ENCODE peak calls at places on chromosomes 12 and 14, in seven cellular contexts. E, T, M, Q, L, J and R are unnamed samples.

GRCh38 chr12:5033883-5034282 is 9.8 kb upstream of the KCNA5 start:
- DNase-seq in E (no peak), T (no peak), M (no peak), Q (no peak), L (no peak), J (no peak), R (no peak)

GRCh38 chr14:42980419-42980818 is 1373.7 kb downstream of the LRFN5 start:
- DNase-seq in E (no peak), T (no peak), M (no peak), Q (no peak), L (no peak), J (no peak), R (no peak)

GRCh38 chr14:73264896-73265720 is 27.8 kb downstream of the PAPLN start:
- DNase-seq in E (no peak), T (no peak), M (no peak), Q (no peak), L (peak; percentile 15), J (no peak), R (no peak)

GRCh38 chr14:28707814-28708213 is 58.8 kb upstream of the FOXG1 start:
- DNase-seq in E (no peak), T (peak; percentile 78), M (no peak), Q (no peak), L (no peak), J (no peak), R (no peak)

GRCh38 chr12:57522887-57523705 is 472 bp downstream of the MBD6 start:
- DNase-seq in E (peak; percentile 79), T (peak; percentile 23), M (peak; percentile 80), Q (peak; percentile 84), L (peak; percentile 74), J (no peak), R (no peak)

GRCh38 chr14:52360831-52361230 is 46.7 kb downstream of the PTGER2 start:
- DNase-seq in E (peak; percentile 25), T (no peak), M (no peak), Q (peak; percentile 39), L (peak; percentile 45), J (no peak), R (no peak)

GRCh38 chr14:100670017-100670974 is 56.4 kb upstream of the DLK1 start:
- DNase-seq in E (peak; percentile 28), T (no peak), M (no peak), Q (no peak), L (no peak), J (no peak), R (no peak)

GRCh38 chr14:89588840-89589296 is 171.8 kb upstream of the FOXN3 start:
- DNase-seq in E (no peak), T (no peak), M (no peak), Q (no peak), L (no peak), J (no peak), R (no peak)

GRCh38 chr14:23094666-23095195 is at the start of gene ACIN1:
- DNase-seq in E (peak; percentile 81), T (peak; percentile 81), M (no peak), Q (peak; percentile 91), L (peak; percentile 99), J (no peak), R (no peak)

GRCh38 chr12:123532808-123533649 is 490 bp downstream of the RILPL1 start:
- DNase-seq in E (peak; percentile 52), T (peak; percentile 48), M (peak; percentile 83), Q (peak; percentile 82), L (peak; percentile 54), J (no peak), R (no peak)

GRCh38 chr12:123516221-123516780 is 17.2 kb downstream of the RILPL1 start:
- DNase-seq in E (no peak), T (no peak), M (no peak), Q (no peak), L (no peak), J (no peak), R (no peak)

GRCh38 chr12:107912421-107913004 is 138.0 kb downstream of the ASCL4 start:
- DNase-seq in E (no peak), T (peak; percentile 51), M (peak; percentile 56), Q (peak; percentile 68), L (peak; percentile 53), J (peak; percentile 11), R (peak; percentile 57)

GRCh38 chr12:749871-750270 is 2.5 kb upstream of the WNK1 start:
- DNase-seq in E (no peak), T (no peak), M (no peak), Q (no peak), L (no peak), J (no peak), R (no peak)

GRCh38 chr14:88868558-88869159 is 44.2 kb downstream of the TTC8 start:
- DNase-seq in E (no peak), T (peak; percentile 39), M (no peak), Q (no peak), L (no peak), J (no peak), R (no peak)

GRCh38 chr12:27844427-27845090 is 64.5 kb upstream of the MANSC4 start:
- DNase-seq in E (no peak), T (peak; percentile 59), M (no peak), Q (peak; percentile 55), L (no peak), J (no peak), R (no peak)

GRCh38 chr14:95711476-95712176 is 2.3 kb downstream of the TCL1A start:
- DNase-seq in E (no peak), T (no peak), M (no peak), Q (no peak), L (no peak), J (no peak), R (no peak)

GRCh38 chr14:32087907-32088306 is 10.8 kb downstream of the ARHGAP5 start:
- DNase-seq in E (no peak), T (no peak), M (no peak), Q (no peak), L (no peak), J (no peak), R (no peak)

GRCh38 chr12:85225501-85225900 is 54.5 kb upstream of the ALX1 start:
- DNase-seq in E (no peak), T (no peak), M (no peak), Q (no peak), L (no peak), J (no peak), R (no peak)

GRCh38 chr12:131734336-131735152 is 23.7 kb downstream of the SFSWAP start:
- DNase-seq in E (no peak), T (no peak), M (no peak), Q (no peak), L (no peak), J (no peak), R (no peak)

GRCh38 chr12:25071366-25071765 is 122.5 kb upstream of the BCAT1 start:
- DNase-seq in E (no peak), T (no peak), M (no peak), Q (no peak), L (no peak), J (no peak), R (no peak)

GRCh38 chr12:38890102-38890501 is 15.3 kb downstream of the CPNE8 start:
- DNase-seq in E (no peak), T (no peak), M (no peak), Q (no peak), L (no peak), J (no peak), R (no peak)

GRCh38 chr12:552466-552865 is 92.7 kb downstream of the B4GALNT3 start:
- DNase-seq in E (no peak), T (no peak), M (no peak), Q (peak; percentile 70), L (peak; percentile 21), J (no peak), R (no peak)

GRCh38 chr12:89453579-89453978 is 71.0 kb downstream of the GALNT4 start:
- DNase-seq in E (no peak), T (peak; percentile 51), M (no peak), Q (no peak), L (no peak), J (no peak), R (no peak)

GRCh38 chr12:49295087-49296001 is at the start of gene PRPH:
- DNase-seq in E (no peak), T (no peak), M (no peak), Q (peak; percentile 58), L (no peak), J (no peak), R (no peak)

GRCh38 chr14:63435204-63435603 is 108.0 kb downstream of the PPP2R5E start:
- DNase-seq in E (no peak), T (no peak), M (no peak), Q (no peak), L (no peak), J (no peak), R (no peak)

GRCh38 chr12:2451025-2451424 is 343.7 kb upstream of the FKBP4 start:
- DNase-seq in E (no peak), T (no peak), M (no peak), Q (no peak), L (no peak), J (no peak), R (no peak)

GRCh38 chr14:77641534-77642341 is 25.3 kb upstream of the SPTLC2 start:
- DNase-seq in E (peak; percentile 73), T (no peak), M (peak; percentile 85), Q (peak; percentile 95), L (peak; percentile 80), J (peak; percentile 56), R (peak; percentile 42)

GRCh38 chr14:51822499-51822898 is 37.9 kb upstream of the GNG2 start:
- DNase-seq in E (no peak), T (no peak), M (no peak), Q (no peak), L (no peak), J (no peak), R (no peak)

GRCh38 chr12:6161124-6161882 is 36.8 kb upstream of the VWF start:
- DNase-seq in E (no peak), T (no peak), M (peak; percentile 70), Q (peak; percentile 84), L (no peak), J (no peak), R (no peak)

GRCh38 chr12:34386016-34386415 is 363.7 kb downstream of the ALG10 start:
- DNase-seq in E (no peak), T (no peak), M (no peak), Q (no peak), L (no peak), J (no peak), R (no peak)
- H3K9me3 ChIP-seq in E (peaks cover 14% of the 10 kb centered on the region), T (peaks cover 71% of the 10 kb centered on the region), M (no peaks in the 10 kb centered on the region), Q (no peaks in the 10 kb centered on the region), L (peaks cover 99% of the 10 kb centered on the region), J (no peaks in the 10 kb centered on the region), R (no peaks in the 10 kb centered on the region)

GRCh38 chr14:56412453-56413434 is 166.9 kb upstream of the TMEM260 start:
- DNase-seq in E (no peak), T (no peak), M (no peak), Q (no peak), L (no peak), J (no peak), R (no peak)
- H3K9me3 ChIP-seq in E (no peaks in the 10 kb centered on the region), T (no peaks in the 10 kb centered on the region), M (no peaks in the 10 kb centered on the region), Q (no peaks in the 10 kb centered on the region), L (no peaks in the 10 kb centered on the region), J (no peaks in the 10 kb centered on the region), R (no peaks in the 10 kb centered on the region)

GRCh38 chr12:133222211-133222610 is 13.5 kb downstream of the ANHX start:
- DNase-seq in E (no peak), T (no peak), M (no peak), Q (no peak), L (no peak), J (no peak), R (no peak)
- H3K9me3 ChIP-seq in E (peaks cover 2% of the 10 kb centered on the region), T (peaks cover 62% of the 10 kb centered on the region), M (peaks cover 1% of the 10 kb centered on the region), Q (no peaks in the 10 kb centered on the region), L (peaks cover 77% of the 10 kb centered on the region), J (no peaks in the 10 kb centered on the region), R (peaks cover 9% of the 10 kb centered on the region)

DNA sequence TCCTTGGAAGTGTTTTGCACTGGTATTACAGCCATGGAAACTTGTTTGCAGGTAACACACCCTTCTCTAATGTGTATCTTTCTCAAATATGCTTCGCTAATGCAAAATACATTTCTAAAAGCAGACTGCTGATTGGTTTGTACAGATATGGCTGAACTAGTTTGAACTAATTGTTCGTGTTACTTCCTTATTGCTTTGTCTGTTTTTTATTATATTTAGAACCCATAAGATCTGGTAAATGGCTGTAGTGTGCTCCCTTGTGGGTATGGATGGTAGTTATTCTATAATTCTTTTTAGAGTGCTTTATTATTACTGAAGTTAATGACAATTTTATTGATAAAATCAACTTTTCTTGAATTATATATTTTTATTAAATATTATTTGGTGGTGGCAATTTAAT is 53.0 kb downstream of the ATF7IP start:
- DNase-seq in E (no peak), T (peak; percentile 34), M (no peak), Q (no peak), L (no peak), J (peak; percentile 57), R (no peak)
- H3K9me3 ChIP-seq in E (no peaks in the 10 kb centered on the region), T (peaks cover 9% of the 10 kb centered on the region), M (peaks cover 5% of the 10 kb centered on the region), Q (no peaks in the 10 kb centered on the region), L (no peaks in the 10 kb centered on the region), J (peaks cover 5% of the 10 kb centered on the region), R (no peaks in the 10 kb centered on the region)